ENCODE peak calls at places on chromosomes 2 and 18, in seven cellular contexts. L, M, N, J, E, Z and P are unnamed samples.

GRCh38 chr2:128513416-128514283 is 195.0 kb upstream of the HS6ST1 start:
- DNase-seq in L (no peak), M (no peak), N (no peak), J (no peak), E (peak; percentile 4), Z (no peak), P (peak; percentile 35)

GRCh38 chr2:53880756-53881155 is 21.0 kb upstream of the GPR75 start:
- DNase-seq in L (no peak), M (no peak), N (no peak), J (no peak), E (no peak), Z (no peak), P (no peak)

GRCh38 chr2:169141713-169142352 is 72.5 kb downstream of the DHRS9 start:
- DNase-seq in L (peak; percentile 73), M (peak; percentile 46), N (peak; percentile 49), J (peak; percentile 90), E (peak; percentile 7), Z (peak; percentile 64), P (peak; percentile 16)

GRCh38 chr2:129619471-129619870 is 360.0 kb upstream of the RAB6C start:
- DNase-seq in L (no peak), M (no peak), N (no peak), J (peak; percentile 63), E (no peak), Z (no peak), P (no peak)

GRCh38 chr2:102753563-102754159 is 8.2 kb upstream of the TMEM182 start:
- DNase-seq in L (peak; percentile 35), M (peak; percentile 77), N (peak; percentile 32), J (peak; percentile 74), E (no peak), Z (peak; percentile 53), P (peak; percentile 22)

GRCh38 chr18:43919565-43919964 is 642.3 kb upstream of the SYT4 start:
- DNase-seq in L (no peak), M (no peak), N (no peak), J (no peak), E (no peak), Z (no peak), P (no peak)

GRCh38 chr18:8705941-8706544 is 687 bp downstream of the MTCL1 start:
- DNase-seq in L (no peak), M (no peak), N (no peak), J (peak; percentile 23), E (no peak), Z (no peak), P (peak; percentile 5)

GRCh38 chr2:20326163-20326780 is 24.4 kb downstream of the PUM2 start:
- DNase-seq in L (peak; percentile 48), M (peak; percentile 58), N (peak; percentile 24), J (peak; percentile 77), E (no peak), Z (peak; percentile 66), P (peak; percentile 51)

GRCh38 chr18:9968081-9968848 is 54.4 kb downstream of the VAPA start:
- DNase-seq in L (no peak), M (no peak), N (no peak), J (no peak), E (no peak), Z (no peak), P (no peak)

GRCh38 chr18:49655266-49656097 is 93.6 kb downstream of the LIPG start:
- DNase-seq in L (no peak), M (no peak), N (no peak), J (no peak), E (no peak), Z (no peak), P (no peak)

GRCh38 chr2:46306988-46307655 is 9.9 kb downstream of the EPAS1 start:
- DNase-seq in L (no peak), M (peak; percentile 97), N (no peak), J (no peak), E (no peak), Z (peak; percentile 56), P (no peak)

GRCh38 chr2:166784296-166784946 is 103.9 kb upstream of the XIRP2 start:
- DNase-seq in L (no peak), M (peak; percentile 62), N (no peak), J (no peak), E (no peak), Z (no peak), P (no peak)

GRCh38 chr18:68244786-68245185 is 470.1 kb downstream of the TMX3 start:
- DNase-seq in L (no peak), M (no peak), N (no peak), J (no peak), E (no peak), Z (no peak), P (no peak)
- TF ChIP-seq REST in L (no peak), M (no peak), N (no peak), J (no peak), E (no peak), Z (no peak), P (no peak)

GRCh38 chr2:86623549-86624547 is at the start of gene RNF103:
- DNase-seq in L (peak; percentile 91), M (peak; percentile 88), N (peak; percentile 71), J (peak; percentile 95), E (peak; percentile 42), Z (peak; percentile 96), P (peak; percentile 67)

GRCh38 chr2:86625096-86625495 is 1.4 kb upstream of the RNF103 start:
- DNase-seq in L (no peak), M (no peak), N (no peak), J (no peak), E (no peak), Z (no peak), P (no peak)

GRCh38 chr2:86622409-86622877 is 1.2 kb downstream of the RNF103 start:
- DNase-seq in L (peak; percentile 22), M (no peak), N (no peak), J (peak; percentile 45), E (no peak), Z (peak; percentile 53), P (no peak)

GRCh38 chr2:86621290-86621943 is 2.2 kb downstream of the RNF103 start:
- DNase-seq in L (no peak), M (no peak), N (no peak), J (no peak), E (no peak), Z (no peak), P (no peak)

DNA sequence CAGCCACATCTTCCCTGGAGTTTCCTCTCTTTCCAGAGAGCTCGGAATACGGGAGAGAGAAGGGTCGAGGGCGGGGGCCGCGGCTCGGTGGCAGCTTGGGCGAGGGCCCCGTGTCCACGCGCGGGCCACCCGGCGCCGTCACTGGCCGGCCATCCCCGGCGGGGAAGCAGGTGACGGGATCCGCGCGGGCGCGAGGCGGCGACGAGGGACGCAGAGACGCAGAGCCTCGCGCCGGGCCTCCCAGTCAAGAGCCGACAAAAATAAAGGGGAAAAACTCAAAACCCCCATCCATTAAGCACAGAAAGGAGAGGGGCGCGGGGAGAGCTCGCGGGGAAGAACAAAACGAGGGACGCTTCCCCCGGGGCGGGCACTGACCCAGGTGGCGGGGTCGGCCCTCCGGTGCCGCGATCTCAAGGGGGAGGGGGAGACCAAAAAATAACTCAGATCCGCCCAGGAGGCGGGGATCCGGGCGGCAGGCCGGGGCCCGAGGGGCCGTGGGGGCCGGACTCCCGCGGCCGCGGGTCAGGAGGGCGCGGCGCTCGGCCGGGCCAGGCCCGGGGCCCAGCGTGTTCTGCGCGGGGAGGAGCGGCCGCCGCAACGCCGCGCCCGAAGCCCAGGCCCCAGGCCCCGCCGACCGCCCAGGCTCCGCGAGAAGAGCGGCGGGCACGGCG is 652 bp downstream of the RNF103 start:
- DNase-seq in L (peak; percentile 63), M (no peak), N (no peak), J (peak; percentile 43), E (no peak), Z (peak; percentile 66), P (peak; percentile 48)
- TF ChIP-seq REST in L (no peak), M (no peak), N (no peak), J (no peak), E (no peak), Z (no peak), P (no peak)

DNA sequence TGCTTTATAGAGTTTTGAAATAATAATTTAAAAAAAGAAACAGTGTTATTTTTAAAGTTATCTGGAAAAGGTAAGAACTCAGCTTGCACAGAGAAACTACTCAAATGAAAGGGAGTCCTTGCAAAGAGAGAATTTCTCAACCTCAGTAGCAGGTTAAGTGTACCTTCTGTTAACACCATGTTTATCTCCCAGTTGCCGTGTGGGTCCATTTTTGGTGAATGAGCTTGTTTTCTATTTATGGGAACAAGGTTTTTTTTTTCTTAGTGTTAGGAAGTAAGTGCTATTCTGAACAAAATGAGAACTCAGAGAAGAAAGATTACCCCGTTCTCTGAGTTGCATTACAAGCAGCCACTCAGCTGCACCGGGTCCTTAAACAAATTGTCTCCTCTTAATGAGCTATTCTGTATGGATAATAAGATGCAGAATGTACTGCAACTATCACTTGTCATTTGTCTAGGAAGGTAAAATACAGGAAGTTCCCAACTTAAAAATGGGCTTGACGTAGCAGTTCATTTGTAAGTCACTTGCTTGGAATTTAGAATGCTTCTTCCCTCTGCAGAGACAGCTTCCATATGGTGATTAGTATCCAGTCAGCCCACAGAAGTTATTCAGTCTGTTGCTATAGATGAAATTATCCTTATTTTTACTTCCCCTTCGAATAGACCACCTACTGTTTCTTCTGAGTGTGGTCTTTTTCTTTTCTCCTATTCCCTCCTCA is 74.9 kb downstream of the LTBP1 start:
- DNase-seq in L (no peak), M (no peak), N (no peak), J (peak; percentile 31), E (no peak), Z (peak; percentile 45), P (no peak)
- TF ChIP-seq REST in L (no peak), M (no peak), N (no peak), J (no peak), E (no peak), Z (no peak), P (no peak)

DNA sequence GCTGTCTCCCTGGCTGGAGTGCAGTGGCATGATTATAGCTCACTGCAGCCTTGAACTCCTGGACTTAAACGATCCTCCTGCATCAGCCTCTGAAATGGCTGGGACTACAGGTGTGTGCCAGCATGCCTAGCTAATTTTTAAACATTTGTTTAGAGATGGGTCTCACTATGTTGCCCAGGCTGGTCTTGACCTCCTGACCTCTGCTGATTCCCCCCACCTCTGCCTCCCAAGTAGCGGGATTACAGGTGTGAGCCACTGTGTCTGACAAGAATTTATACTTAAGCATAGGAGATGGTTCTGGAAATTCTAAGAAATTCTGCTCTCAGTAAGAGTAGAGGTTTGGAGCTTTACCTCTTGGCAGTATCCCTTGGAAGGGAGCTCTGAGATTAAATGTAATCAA is 18.2 kb downstream of the MTHFD2 start:
- DNase-seq in L (no peak), M (no peak), N (no peak), J (no peak), E (no peak), Z (no peak), P (no peak)
- TF ChIP-seq REST in L (no peak), M (no peak), N (no peak), J (no peak), E (no peak), Z (no peak), P (no peak)

GRCh38 chr2:202147775-202148174 is 74.7 kb downstream of the KIAA2012 start:
- DNase-seq in L (no peak), M (no peak), N (no peak), J (no peak), E (no peak), Z (no peak), P (no peak)
- TF ChIP-seq REST in L (no peak), M (no peak), N (no peak), J (no peak), E (no peak), Z (no peak), P (no peak)